ENCODE peak calls at places on chromosomes 16 and 17, in five cellular contexts. One of them, this sample, is unnamed.

GRCh38 chr16:48274476-48274875 is 27.1 kb upstream of the ABCC11 start:
- DNase-seq in left ventricle myocardium inferior: no peak
- DNase-seq in AG10803: no peak
- DNase-seq in CD8-positive, alpha-beta memory T cell: no peak
- DNase-seq in Daoy: no peak
- DNase-seq in this sample: no peak

GRCh38 chr17:73163043-73163442 is 1.8 kb upstream of the SSTR2 start:
- DNase-seq in CD8-positive, alpha-beta memory T cell: no peak
- DNase-seq in left ventricle myocardium inferior: no peak
- DNase-seq in AG10803: no peak
- DNase-seq in Daoy: no peak
- DNase-seq in this sample: no peak

GRCh38 chr16:78727536-78727935 is 628.1 kb downstream of the WWOX start:
- DNase-seq in Daoy: no peak
- DNase-seq in AG10803: no peak
- DNase-seq in left ventricle myocardium inferior: no peak
- DNase-seq in CD8-positive, alpha-beta memory T cell: no peak
- DNase-seq in this sample: no peak

GRCh38 chr17:21397341-21398050 is 21.3 kb downstream of the KCNJ12 start:
- DNase-seq in left ventricle myocardium inferior: no peak
- DNase-seq in CD8-positive, alpha-beta memory T cell: no peak
- DNase-seq in Daoy: no peak
- DNase-seq in AG10803: peak; percentile 87
- DNase-seq in this sample: no peak

GRCh38 chr16:11700264-11701029 is 32.2 kb downstream of the SNN start:
- DNase-seq in Daoy: no peak
- DNase-seq in AG10803: no peak
- DNase-seq in CD8-positive, alpha-beta memory T cell: no peak
- DNase-seq in left ventricle myocardium inferior: no peak
- DNase-seq in this sample: no peak

GRCh38 chr17:17866425-17866824 is 29.6 kb upstream of the SREBF1 start:
- DNase-seq in left ventricle myocardium inferior: no peak
- DNase-seq in CD8-positive, alpha-beta memory T cell: no peak
- DNase-seq in AG10803: no peak
- DNase-seq in Daoy: no peak
- DNase-seq in this sample: no peak

GRCh38 chr17:15250459-15250858 is 14.7 kb downstream of the PMP22 start:
- DNase-seq in AG10803: no peak
- DNase-seq in CD8-positive, alpha-beta memory T cell: no peak
- DNase-seq in Daoy: no peak
- DNase-seq in left ventricle myocardium inferior: no peak
- DNase-seq in this sample: no peak

GRCh38 chr16:53099318-53100130 is 44.7 kb downstream of the CHD9 start:
- DNase-seq in Daoy: peak; percentile 95
- DNase-seq in AG10803: peak; percentile 86
- DNase-seq in CD8-positive, alpha-beta memory T cell: peak; percentile 65
- DNase-seq in left ventricle myocardium inferior: peak; percentile 93
- DNase-seq in this sample: no peak

GRCh38 chr16:22353188-22353919 is 21.1 kb downstream of the CDR2 start:
- DNase-seq in left ventricle myocardium inferior: no peak
- DNase-seq in CD8-positive, alpha-beta memory T cell: peak; percentile 9
- DNase-seq in Daoy: peak; percentile 59
- DNase-seq in AG10803: peak; percentile 89
- DNase-seq in this sample: no peak

GRCh38 chr17:30933966-30934365 is 12.2 kb downstream of the ADAP2 start:
- DNase-seq in AG10803: no peak
- DNase-seq in CD8-positive, alpha-beta memory T cell: no peak
- DNase-seq in Daoy: no peak
- DNase-seq in left ventricle myocardium inferior: no peak
- DNase-seq in this sample: no peak

GRCh38 chr16:65070831-65071230 is 51.0 kb downstream of the CDH11 start:
- DNase-seq in left ventricle myocardium inferior: peak; percentile 58
- DNase-seq in Daoy: peak; percentile 94
- DNase-seq in CD8-positive, alpha-beta memory T cell: no peak
- DNase-seq in AG10803: peak; percentile 93
- DNase-seq in this sample: no peak

This sample was measured in T-helper 2 cell.